ENCODE peak calls at places on chromosomes 5 and 9, in six cellular contexts. H is HepG2, E is T47D, R is HCT116, N is H1, O is SK-N-SH. T is an unnamed sample.
A peak's percentile ranks its signal among the peaks of the same experiment; 100 is the strongest.

GRCh38 chr9:88522360-88522759 is 12.6 kb upstream of the NXNL2 start:
- DNase-seq in E (no peak), H (no peak), N (no peak), O (no peak), R (no peak), T (no peak)

GRCh38 chr9:134057751-134058701 is 9.8 kb downstream of the BRD3 start:
- DNase-seq in O (no peak), R (no peak), N (no peak), H (peak; percentile 77), E (no peak), T (no peak)

GRCh38 chr5:60370508-60370907 is 329.5 kb downstream of the DEPDC1B start:
- DNase-seq in R (no peak), N (no peak), H (no peak), E (no peak), O (no peak), T (no peak)

GRCh38 chr9:29208670-29209069 is 1635.4 kb upstream of the C9orf72 start:
- DNase-seq in E (no peak), O (no peak), H (no peak), R (no peak), N (no peak), T (no peak)

GRCh38 chr9:86298873-86299272 is 16.5 kb upstream of the ISCA1 start:
- DNase-seq in H (no peak), N (no peak), O (no peak), R (no peak), E (no peak), T (no peak)

GRCh38 chr9:72352911-72353388 is 12.1 kb downstream of the ZFAND5 start:
- DNase-seq in N (no peak), R (no peak), E (no peak), O (no peak), H (no peak), T (no peak)

GRCh38 chr9:27407966-27408365 is 111.0 kb upstream of the EQTN start:
- DNase-seq in H (no peak), E (no peak), N (no peak), R (no peak), O (no peak), T (no peak)

GRCh38 chr5:73117088-73117755 is 3.2 kb upstream of the TMEM171 start:
- DNase-seq in H (no peak), N (no peak), E (no peak), O (no peak), R (no peak), T (no peak)

GRCh38 chr5:160434022-160434531 is 12.4 kb downstream of the PTTG1 start:
- DNase-seq in O (no peak), N (no peak), R (no peak), E (no peak), H (peak; percentile 46), T (peak; percentile 86)

GRCh38 chr5:55306641-55307382 is 682 bp downstream of the DHX29 start:
- DNase-seq in H (peak; percentile 27), N (no peak), O (peak; percentile 40), R (no peak), E (no peak), T (no peak)

GRCh38 chr5:76953551-76954382 is 922 bp downstream of the CRHBP start:
- DNase-seq in H (no peak), O (peak; percentile 62), R (no peak), E (no peak), N (no peak), T (no peak)

GRCh38 chr5:127572930-127573329 is 55.5 kb downstream of the PRRC1 start:
- DNase-seq in N (no peak), O (no peak), H (no peak), R (no peak), E (peak; percentile 55), T (no peak)

GRCh38 chr9:136521541-136521940 is 24.3 kb downstream of the NOTCH1 start:
- DNase-seq in H (no peak), E (no peak), R (no peak), N (no peak), O (no peak), T (no peak)

GRCh38 chr5:67215592-67216471 is 19.2 kb upstream of the CD180 start:
- DNase-seq in E (no peak), N (no peak), O (peak; percentile 56), R (no peak), H (peak; percentile 71), T (peak; percentile 79)

GRCh38 chr9:109349431-109349846 is 28.6 kb upstream of the EPB41L4B start:
- DNase-seq in N (no peak), H (no peak), O (no peak), R (no peak), E (no peak), T (no peak)

GRCh38 chr5:161966544-161966943 is 101.0 kb upstream of the GABRG2 start:
- DNase-seq in E (peak; percentile 42), H (peak; percentile 3), O (peak; percentile 1), N (no peak), R (no peak), T (no peak)

GRCh38 chr5:149632311-149633251 is 51.3 kb downstream of the ARHGEF37 start:
- DNase-seq in R (no peak), H (no peak), N (no peak), O (no peak), E (no peak), T (no peak)

GRCh38 chr5:134460551-134460950 is 48.9 kb upstream of the CDKN2AIPNL start:
- DNase-seq in E (no peak), R (no peak), H (no peak), N (no peak), O (no peak), T (no peak)

GRCh38 chr5:76303917-76304316 is 99.2 kb upstream of the IQGAP2 start:
- DNase-seq in N (no peak), H (no peak), E (no peak), O (no peak), R (no peak), T (peak; percentile 34)

GRCh38 chr5:132825824-132826391 is 4.5 kb downstream of the SHROOM1 start:
- DNase-seq in H (no peak), E (no peak), N (no peak), O (no peak), R (no peak), T (no peak)

GRCh38 chr9:34452568-34452967 is 5.8 kb downstream of the FAM219A start:
- DNase-seq in N (no peak), E (no peak), R (no peak), H (no peak), O (no peak), T (no peak)

GRCh38 chr5:124401247-124402143 is 344.9 kb downstream of the ZNF608 start:
- DNase-seq in O (no peak), H (no peak), E (no peak), R (peak; percentile 41), N (no peak), T (no peak)

GRCh38 chr5:160929343-160929742 is 77.3 kb upstream of the ATP10B start:
- DNase-seq in E (no peak), O (no peak), H (no peak), R (no peak), N (no peak), T (no peak)

GRCh38 chr5:63155310-63155631 is 576.7 kb downstream of the LRRC70 start:
- DNase-seq in O (no peak), R (no peak), N (no peak), H (no peak), E (no peak), T (no peak)

GRCh38 chr9:127942152-127943010 is 4.7 kb upstream of the DPM2 start:
- DNase-seq in O (peak; percentile 88), E (peak; percentile 70), R (no peak), N (no peak), H (peak; percentile 43), T (no peak)
- TF ChIP-seq JUND in O (no peak), E (no peak), R (no peak), N (no peak), H (no peak), T (no peak)

GRCh38 chr5:94911285-94911684 is 292.8 kb downstream of the SLF1 start:
- DNase-seq in R (no peak), E (no peak), N (no peak), O (no peak), H (no peak), T (no peak)

GRCh38 chr5:94906750-94907149 is 288.3 kb downstream of the SLF1 start:
- DNase-seq in O (no peak), H (no peak), N (no peak), E (no peak), R (no peak), T (no peak)

GRCh38 chr5:94903719-94904118 is 285.2 kb downstream of the SLF1 start:
- DNase-seq in H (no peak), E (no peak), O (no peak), N (no peak), R (no peak), T (no peak)

DNA sequence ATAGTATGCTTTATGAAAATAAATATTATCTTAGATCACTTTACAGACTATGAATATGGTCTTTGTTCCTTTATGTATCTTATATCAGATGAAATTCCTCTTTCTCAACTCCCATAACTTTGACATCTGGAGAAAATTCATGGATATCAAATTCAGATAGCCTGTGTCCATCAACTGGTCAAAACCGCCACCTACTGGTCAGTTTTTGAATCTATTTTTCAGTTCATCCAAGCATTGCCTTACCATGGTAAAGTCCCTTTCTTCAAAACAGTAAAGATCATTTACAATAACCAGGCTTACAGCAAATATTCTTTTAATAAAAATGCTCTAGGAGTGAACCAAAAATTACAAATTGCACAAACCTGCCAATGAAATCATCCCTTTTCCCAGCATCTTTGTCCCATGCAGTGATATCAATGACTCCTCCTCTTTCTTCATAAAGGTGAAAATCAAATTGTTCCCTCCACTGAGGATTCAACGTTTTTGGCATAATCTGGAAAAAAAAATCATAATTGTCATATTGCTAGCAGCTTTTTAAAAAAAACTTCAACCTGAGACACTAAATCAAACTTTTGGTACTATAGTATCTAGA is 290.5 kb downstream of the SLF1 start:
- DNase-seq in R (peak; percentile 35), N (no peak), E (peak; percentile 5), O (peak; percentile 43), H (peak; percentile 25), T (no peak)
- TF ChIP-seq JUND in R (no peak), N (no peak), E (no peak), O (no peak), H (no peak), T (no peak)

GRCh38 chr5:33118761-33119415 is 321.9 kb upstream of the TARS1 start:
- DNase-seq in O (no peak), H (no peak), N (no peak), E (no peak), R (no peak), T (no peak)
- TF ChIP-seq JUND in O (no peak), H (no peak), N (no peak), E (no peak), R (no peak), T (no peak)

GRCh38 chr5:41151562-41151961 is 61.8 kb downstream of the C6 start:
- DNase-seq in E (no peak), O (no peak), N (no peak), H (no peak), R (no peak), T (no peak)

GRCh38 chr5:41157272-41157671 is 56.1 kb downstream of the C6 start:
- DNase-seq in R (no peak), H (no peak), N (no peak), O (peak; percentile 35), E (no peak), T (no peak)

GRCh38 chr5:41156739-41157138 is 56.6 kb downstream of the C6 start:
- DNase-seq in O (no peak), N (no peak), H (no peak), R (no peak), E (no peak), T (no peak)

DNA sequence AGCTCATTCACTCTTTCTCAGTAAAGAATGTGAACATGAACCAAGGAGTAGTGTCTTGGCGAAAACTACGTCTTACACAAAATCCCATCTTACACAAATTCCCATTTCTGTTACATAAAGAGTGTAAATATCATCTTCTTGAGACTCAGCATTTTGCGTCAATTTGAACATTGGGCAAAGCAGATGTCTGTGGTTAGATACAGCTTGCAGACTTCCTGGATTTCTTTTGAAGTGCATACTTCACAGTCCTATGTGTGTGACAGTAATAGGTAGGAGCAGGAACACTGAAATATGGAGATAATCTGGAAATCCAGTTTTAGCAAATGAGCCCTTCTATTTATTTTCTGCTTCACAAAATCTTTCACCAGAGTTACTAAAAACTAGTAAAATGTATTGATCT is 58.8 kb downstream of the C6 start:
- DNase-seq in R (no peak), E (no peak), N (no peak), O (no peak), H (no peak), T (no peak)
- TF ChIP-seq JUND in R (no peak), E (no peak), N (no peak), O (no peak), H (no peak), T (no peak)

T was measured in GM12878.